ENCODE peak calls at places on chromosome 7, in six cellular contexts. W is right atrium auricular region, Q is fibroblast of mammary gland, X is pancreas, F is heart left ventricle, E is testis. U is an unnamed sample.

GRCh38 chr7:149704507-149704906 is 68.9 kb downstream of the ZNF467 start:
- DNase-seq in W (no peak), Q (no peak), X (no peak), F (no peak), E (no peak), U (peak)

GRCh38 chr7:55120501-55121198 is 101.8 kb downstream of the EGFR start:
- DNase-seq in W (no peak), Q (peak), X (no peak), F (peak), E (no peak), U (peak)

GRCh38 chr7:134701272-134701671 is 54.6 kb downstream of the BPGM start:
- DNase-seq in W (no peak), Q (peak), X (no peak), F (no peak), E (no peak), U (peak)

GRCh38 chr7:37784015-37784414 is 64.4 kb upstream of the NME8 start:
- DNase-seq in W (no peak), Q (no peak), X (no peak), F (no peak), E (no peak), U (no peak)

GRCh38 chr7:24739306-24739705 is 18.0 kb downstream of the GSDME start:
- DNase-seq in W (no peak), Q (no peak), X (no peak), F (no peak), E (no peak), U (peak)

GRCh38 chr7:26199301-26200112 is 1.0 kb downstream of the HNRNPA2B1 start:
- DNase-seq in W (no peak), Q (peak), X (peak), F (peak), E (peak), U (peak)

GRCh38 chr7:75596727-75597614 is 104.9 kb downstream of the SPDYE5 start:
- DNase-seq in W (no peak), Q (peak), X (peak), F (no peak), E (no peak), U (no peak)

GRCh38 chr7:47293884-47294568 is 287.9 kb downstream of the TNS3 start:
- DNase-seq in W (peak), Q (peak), X (no peak), F (peak), E (peak), U (peak)

GRCh38 chr7:5635461-5636445 is 145.7 kb downstream of the RNF216 start:
- DNase-seq in W (no peak), Q (peak), X (no peak), F (no peak), E (no peak), U (peak)

GRCh38 chr7:50418086-50418515 is 32.0 kb downstream of the FIGNL1 start:
- DNase-seq in W (peak), Q (peak), X (no peak), F (peak), E (peak), U (peak)

GRCh38 chr7:140229101-140229525 is 52.3 kb upstream of the KDM7A start:
- DNase-seq in W (no peak), Q (no peak), X (no peak), F (no peak), E (no peak), U (no peak)

GRCh38 chr7:17236603-17237002 is 61.8 kb upstream of the AHR start:
- DNase-seq in W (no peak), Q (peak), X (no peak), F (no peak), E (no peak), U (peak)

GRCh38 chr7:105677803-105678583 is 96.7 kb upstream of the EFCAB10 start:
- DNase-seq in W (no peak), Q (no peak), X (no peak), F (peak), E (no peak), U (no peak)

GRCh38 chr7:130486114-130486962 is 5.5 kb upstream of the MEST start:
- DNase-seq in W (no peak), Q (no peak), X (peak), F (peak), E (peak), U (no peak)

GRCh38 chr7:87317691-87318245 is 27.7 kb upstream of the CROT start:
- DNase-seq in W (no peak), Q (no peak), X (no peak), F (no peak), E (no peak), U (no peak)

GRCh38 chr7:730501-731439 is 3.7 kb upstream of the PRKAR1B start:
- DNase-seq in W (no peak), Q (no peak), X (peak), F (no peak), E (no peak), U (no peak)

GRCh38 chr7:131605280-131605878 is 49.0 kb upstream of the PODXL start:
- DNase-seq in W (no peak), Q (no peak), X (no peak), F (no peak), E (no peak), U (no peak)

GRCh38 chr7:34841326-34841725 is 183.3 kb downstream of the NPSR1 start:
- DNase-seq in W (no peak), Q (no peak), X (no peak), F (no peak), E (no peak), U (no peak)

GRCh38 chr7:151366141-151366871 is 24.7 kb downstream of the NUB1 start:
- DNase-seq in W (no peak), Q (no peak), X (no peak), F (no peak), E (no peak), U (peak)

GRCh38 chr7:24715661-24716479 is 41.4 kb downstream of the GSDME start:
- DNase-seq in W (peak), Q (peak), X (no peak), F (no peak), E (no peak), U (no peak)

GRCh38 chr7:108345710-108346336 is 110.4 kb downstream of the NRCAM start:
- DNase-seq in W (no peak), Q (no peak), X (no peak), F (no peak), E (no peak), U (no peak)

GRCh38 chr7:99098317-99098823 is 45.5 kb downstream of the SMURF1 start:
- DNase-seq in W (no peak), Q (no peak), X (no peak), F (no peak), E (no peak), U (no peak)

GRCh38 chr7:134691820-134692705 is 45.4 kb downstream of the BPGM start:
- DNase-seq in W (no peak), Q (peak), X (no peak), F (no peak), E (peak), U (peak)

GRCh38 chr7:194257-194995 is 2.1 kb downstream of the FAM20C start:
- DNase-seq in W (no peak), Q (no peak), X (no peak), F (no peak), E (no peak), U (peak)

GRCh38 chr7:45563401-45563800 is 10.8 kb upstream of the ADCY1 start:
- DNase-seq in W (peak), Q (no peak), X (no peak), F (no peak), E (no peak), U (no peak)

GRCh38 chr7:47267346-47267745 is 314.6 kb downstream of the TNS3 start:
- DNase-seq in W (no peak), Q (no peak), X (no peak), F (no peak), E (no peak), U (no peak)

GRCh38 chr7:23713285-23714235 is 3.5 kb downstream of the STK31 start:
- DNase-seq in W (no peak), Q (peak), X (no peak), F (no peak), E (no peak), U (peak)

GRCh38 chr7:16921151-16921550 is 39.4 kb upstream of the AGR3 start:
- DNase-seq in W (no peak), Q (no peak), X (no peak), F (no peak), E (no peak), U (no peak)

GRCh38 chr7:98802088-98802780 is 67.6 kb downstream of the TMEM130 start:
- DNase-seq in W (no peak), Q (peak), X (no peak), F (peak), E (no peak), U (peak)

GRCh38 chr7:148620749-148621372 is 30.3 kb downstream of the C7orf33 start:
- DNase-seq in W (no peak), Q (no peak), X (no peak), F (no peak), E (no peak), U (no peak)

GRCh38 chr7:148623586-148624282 is 33.2 kb downstream of the C7orf33 start:
- DNase-seq in W (no peak), Q (peak), X (no peak), F (no peak), E (peak), U (peak)

GRCh38 chr7:148624735-148625134 is 34.2 kb downstream of the C7orf33 start:
- DNase-seq in W (no peak), Q (peak), X (no peak), F (no peak), E (no peak), U (no peak)

GRCh38 chr7:148621563-148621962 is 31.0 kb downstream of the C7orf33 start:
- DNase-seq in W (no peak), Q (no peak), X (no peak), F (no peak), E (no peak), U (no peak)

GRCh38 chr7:148622887-148623585 is 32.5 kb downstream of the C7orf33 start:
- DNase-seq in W (no peak), Q (no peak), X (no peak), F (no peak), E (peak), U (no peak)
- TF ChIP-seq CTCF in W (no peak), Q (no peak), X (no peak), F (no peak), E (no peak), U (no peak)

GRCh38 chr7:158818325-158819213 is 10.7 kb downstream of the ESYT2 start:
- DNase-seq in W (peak), Q (peak), X (peak), F (peak), E (peak), U (peak)
- H3K4me3 ChIP-seq in W (peak), Q (peak), X (no peak), F (peak), E (no peak), U (peak)

DNA sequence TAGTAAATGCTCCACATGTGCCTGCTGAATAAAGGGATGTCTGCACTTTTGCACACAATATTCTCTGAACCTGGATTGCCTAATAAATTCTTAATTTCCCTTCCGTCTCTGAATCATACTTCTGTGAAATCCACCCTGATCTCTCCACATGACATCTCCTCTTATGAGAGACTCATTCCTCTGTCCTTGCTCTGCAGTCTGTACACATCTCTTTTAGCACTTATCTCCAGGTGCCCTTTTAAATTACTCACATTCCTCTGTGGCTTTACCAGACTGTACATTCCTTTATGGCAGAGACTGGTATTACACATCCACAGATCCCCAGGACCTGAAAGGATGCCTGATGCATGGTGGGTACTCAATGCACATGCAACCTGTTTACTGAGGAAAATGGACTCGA is 527.6 kb downstream of the PHTF2 start:
- DNase-seq in W (no peak), Q (peak), X (no peak), F (no peak), E (no peak), U (peak)
- TF ChIP-seq CTCF in W (no peak), Q (no peak), X (no peak), F (no peak), E (no peak), U (no peak)

DNA sequence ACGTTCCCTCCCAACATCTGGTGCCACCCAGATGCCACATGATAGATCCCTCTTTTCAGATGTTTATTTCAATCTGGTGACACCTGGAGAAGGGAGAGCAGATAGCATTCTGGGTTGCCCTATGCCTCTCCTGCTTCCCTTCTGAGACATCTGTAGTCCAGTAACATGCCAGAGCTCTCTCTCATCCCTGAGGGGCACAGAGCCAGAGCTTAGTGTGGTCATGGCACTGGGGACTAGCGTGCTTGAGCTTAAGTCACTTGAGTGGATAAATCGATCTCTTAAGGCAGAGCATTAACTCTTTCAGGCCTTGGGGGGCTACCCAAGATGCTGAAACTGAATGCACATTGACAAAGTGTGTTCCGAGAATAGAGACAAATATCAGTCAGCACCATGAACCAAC is 47.9 kb downstream of the WNT2 start:
- DNase-seq in W (no peak), Q (peak), X (no peak), F (no peak), E (no peak), U (peak)
- H3K4me3 ChIP-seq in W (no peak), Q (no peak), X (no peak), F (no peak), E (no peak), U (no peak)

GRCh38 chr7:32905175-32905662 is 13.7 kb upstream of the KBTBD2 start:
- DNase-seq in W (no peak), Q (peak), X (no peak), F (peak), E (no peak), U (peak)
- TF ChIP-seq CTCF in W (no peak), Q (peak), X (no peak), F (no peak), E (no peak), U (peak)

U was measured in fibroblast of the aortic adventitia.